ENCODE peak calls at places on chromosomes 1 and 21, in four cellular contexts. D, N, P and R are unnamed samples.

GRCh38 chr1:46301406-46302090 is 1.9 kb downstream of the LRRC41 start:
- DNase-seq in N (no peak), D (peak), P (peak), R (no peak)

GRCh38 chr1:110248746-110249145 is 38.6 kb downstream of the KCNC4 start:
- DNase-seq in N (no peak), D (no peak), P (no peak), R (no peak)

GRCh38 chr1:47794081-47794480 is 203.1 kb downstream of the TRABD2B start:
- DNase-seq in N (no peak), D (no peak), P (no peak), R (no peak)

GRCh38 chr1:161008857-161009554 is 11.9 kb downstream of the F11R start:
- DNase-seq in N (no peak), D (peak), P (no peak), R (no peak)

GRCh38 chr1:15139654-15140350 is 13.7 kb upstream of the TMEM51 start:
- DNase-seq in N (no peak), D (peak), P (peak), R (peak)

GRCh38 chr1:38134294-38134755 is 87.7 kb upstream of the POU3F1 start:
- DNase-seq in P (no peak), D (no peak), N (no peak), R (no peak)

GRCh38 chr1:206694151-206694550 is 9.4 kb downstream of the MAPKAPK2 start:
- DNase-seq in N (no peak), P (no peak), D (no peak), R (no peak)

GRCh38 chr1:180248731-180249681 is 18.9 kb downstream of the LHX4 start:
- DNase-seq in D (no peak), N (no peak), P (peak), R (no peak)

GRCh38 chr1:169363046-169363756 is 4.4 kb downstream of the NME7 start:
- DNase-seq in D (no peak), P (no peak), N (peak), R (peak)

GRCh38 chr1:247442164-247442563 is 15.7 kb downstream of the OR2B11 start:
- DNase-seq in D (no peak), P (no peak), N (no peak), R (no peak)

GRCh38 chr21:42527489-42528158 is 14.0 kb downstream of the SLC37A1 start:
- DNase-seq in P (no peak), D (no peak), N (peak), R (no peak)

GRCh38 chr21:45923146-45923545 is 58.4 kb upstream of the COL6A1 start:
- DNase-seq in P (peak), D (peak), N (no peak), R (peak)

GRCh38 chr1:55067022-55067781 is 27.9 kb downstream of the PCSK9 start:
- DNase-seq in D (no peak), N (no peak), P (no peak), R (no peak)

GRCh38 chr1:206036661-206037455 is 13.2 kb upstream of the CTSE start:
- DNase-seq in N (no peak), P (no peak), D (no peak), R (no peak)

GRCh38 chr1:109653286-109653685 is 2.6 kb upstream of the GSTM4 start:
- DNase-seq in D (no peak), P (no peak), N (no peak), R (no peak)

GRCh38 chr1:57796609-57797008 is 372.7 kb upstream of the DAB1 start:
- DNase-seq in P (no peak), D (no peak), N (no peak), R (no peak)

GRCh38 chr1:24321712-24322635 is 2.8 kb downstream of the GRHL3 start:
- DNase-seq in D (no peak), P (no peak), N (no peak), R (peak)

DNA sequence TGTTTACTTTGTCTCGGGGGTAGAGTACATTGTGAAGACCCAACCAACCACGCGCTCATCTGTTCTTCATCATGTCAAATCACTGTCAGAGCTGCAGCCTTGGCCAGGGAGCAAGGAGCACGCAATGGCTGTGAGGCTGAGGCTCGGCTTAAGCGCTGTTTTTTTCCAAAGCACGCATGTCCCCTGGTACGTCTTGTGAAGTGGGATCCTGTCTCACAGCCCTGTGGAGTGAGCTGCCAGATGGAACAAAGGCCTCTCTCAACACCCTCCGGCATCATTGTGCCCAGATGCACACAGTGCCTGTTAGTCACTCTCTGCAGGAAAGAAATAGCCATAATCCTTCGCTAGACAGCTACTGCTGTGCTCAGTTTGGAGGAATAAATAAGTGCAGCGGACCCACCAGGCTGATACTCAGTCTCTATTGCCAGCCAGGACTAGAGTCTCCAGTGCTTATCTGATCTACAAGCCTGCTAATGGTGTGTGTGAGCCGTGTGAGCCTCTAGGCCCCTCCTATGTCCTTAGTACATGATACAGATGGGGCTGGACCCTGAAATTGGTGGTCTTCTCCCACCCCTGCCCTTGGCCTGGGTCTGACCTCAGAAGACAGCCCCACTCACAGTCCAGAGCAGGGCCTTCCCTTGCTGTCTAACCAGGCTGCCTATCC is 91.3 kb upstream of the COA6 start:
- DNase-seq in P (peak), N (no peak), D (no peak), R (no peak)
- TF ChIP-seq SIN3A in P (no peak), N (no peak), D (no peak), R (no peak)

GRCh38 chr1:94218332-94218731 is 19.1 kb downstream of the ARHGAP29 start:
- DNase-seq in D (no peak), N (no peak), P (no peak), R (no peak)

GRCh38 chr1:94209982-94210381 is 27.4 kb downstream of the ARHGAP29 start:
- DNase-seq in N (no peak), P (no peak), D (no peak), R (no peak)

GRCh38 chr1:94215955-94216354 is 21.4 kb downstream of the ARHGAP29 start:
- DNase-seq in D (no peak), P (no peak), N (no peak), R (no peak)
- TF ChIP-seq SIN3A in D (no peak), P (no peak), N (no peak), R (no peak)

GRCh38 chr1:79796434-79796833 is 789.9 kb upstream of the ADGRL4 start:
- DNase-seq in D (no peak), P (no peak), N (no peak), R (no peak)

GRCh38 chr1:79787631-79788030 is 781.1 kb upstream of the ADGRL4 start:
- DNase-seq in P (no peak), D (no peak), N (no peak), R (no peak)

GRCh38 chr1:79790950-79791349 is 784.4 kb upstream of the ADGRL4 start:
- DNase-seq in N (no peak), D (no peak), P (no peak), R (no peak)

GRCh38 chr1:79792212-79792575 is 785.7 kb upstream of the ADGRL4 start:
- DNase-seq in D (no peak), N (no peak), P (no peak), R (no peak)

DNA sequence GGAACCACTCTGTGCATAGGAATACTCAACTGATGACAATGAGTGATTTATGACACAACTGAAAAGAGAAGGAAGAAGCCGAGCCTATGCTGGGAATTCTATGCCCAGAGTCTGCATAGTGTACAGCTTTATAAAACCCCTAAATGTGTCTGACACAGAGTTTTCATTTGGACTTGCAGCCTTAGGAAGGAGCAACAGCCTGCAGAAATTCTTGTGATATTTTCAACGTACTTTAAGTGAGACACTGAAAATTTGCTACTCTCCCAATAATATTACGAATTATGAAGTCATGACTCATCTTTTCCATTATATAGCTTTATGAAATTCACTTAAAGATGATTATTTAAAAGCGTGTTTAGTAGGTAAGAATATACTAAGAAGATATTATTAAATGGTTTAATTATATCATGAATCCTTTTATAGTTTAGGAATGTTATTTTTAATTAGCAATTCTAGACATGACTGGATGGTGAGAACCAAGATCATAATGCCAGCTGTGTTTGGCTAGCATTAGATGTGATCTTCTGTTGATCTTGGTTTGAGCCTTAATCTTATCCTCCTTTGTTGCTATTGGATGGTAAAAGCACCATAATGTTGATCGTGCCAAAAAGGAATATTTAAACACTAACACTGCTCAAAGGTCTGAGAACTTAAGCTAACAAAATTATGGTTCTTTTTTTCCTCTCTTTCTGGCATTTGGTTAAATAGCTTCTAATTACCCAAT is 785.1 kb upstream of the ADGRL4 start:
- DNase-seq in D (no peak), P (no peak), N (no peak), R (no peak)
- TF ChIP-seq SIN3A in D (no peak), P (no peak), N (no peak), R (no peak)

GRCh38 chr1:56578963-56579875 is at the start of gene PLPP3:
- DNase-seq in N (no peak), D (peak), P (peak), R (peak)
- TF ChIP-seq SIN3A in N (no peak), D (peak), P (peak), R (peak)

DNA sequence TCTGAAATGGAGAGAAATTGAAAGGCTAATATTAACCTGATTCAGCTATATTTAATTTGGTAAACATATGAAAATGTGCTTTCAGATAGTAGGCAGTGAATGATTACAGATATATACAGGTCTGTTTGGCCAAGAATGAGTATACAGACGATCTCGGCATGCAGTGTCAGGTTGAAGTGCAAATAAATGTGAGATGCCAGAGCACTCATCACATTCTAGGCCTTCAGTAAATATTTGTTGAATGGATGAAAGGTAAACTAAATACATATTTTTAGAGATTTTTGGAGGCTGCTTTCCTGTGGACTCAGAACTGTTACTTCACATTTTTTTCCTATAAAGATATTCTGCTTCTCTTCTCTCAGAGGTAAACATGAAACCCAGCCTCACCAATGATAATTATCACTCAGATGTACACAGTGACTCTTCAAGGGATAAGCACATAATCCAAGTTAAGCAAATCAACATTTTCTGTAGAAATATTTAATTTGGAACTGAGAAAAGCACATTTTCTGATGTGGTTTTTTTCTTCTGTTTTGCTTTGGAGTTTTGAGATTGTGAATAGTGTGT is 702.9 kb downstream of the BRINP3 start:
- DNase-seq in D (peak), P (no peak), N (no peak), R (no peak)
- TF ChIP-seq SIN3A in D (no peak), P (no peak), N (no peak), R (no peak)

GRCh38 chr21:34242973-34243372 is 120.8 kb upstream of the KCNE2 start:
- DNase-seq in P (no peak), D (no peak), N (no peak), R (no peak)

GRCh38 chr21:34243562-34243961 is 120.2 kb upstream of the KCNE2 start:
- DNase-seq in P (peak), N (no peak), D (peak), R (peak)
- TF ChIP-seq SIN3A in P (no peak), N (no peak), D (no peak), R (no peak)

DNA sequence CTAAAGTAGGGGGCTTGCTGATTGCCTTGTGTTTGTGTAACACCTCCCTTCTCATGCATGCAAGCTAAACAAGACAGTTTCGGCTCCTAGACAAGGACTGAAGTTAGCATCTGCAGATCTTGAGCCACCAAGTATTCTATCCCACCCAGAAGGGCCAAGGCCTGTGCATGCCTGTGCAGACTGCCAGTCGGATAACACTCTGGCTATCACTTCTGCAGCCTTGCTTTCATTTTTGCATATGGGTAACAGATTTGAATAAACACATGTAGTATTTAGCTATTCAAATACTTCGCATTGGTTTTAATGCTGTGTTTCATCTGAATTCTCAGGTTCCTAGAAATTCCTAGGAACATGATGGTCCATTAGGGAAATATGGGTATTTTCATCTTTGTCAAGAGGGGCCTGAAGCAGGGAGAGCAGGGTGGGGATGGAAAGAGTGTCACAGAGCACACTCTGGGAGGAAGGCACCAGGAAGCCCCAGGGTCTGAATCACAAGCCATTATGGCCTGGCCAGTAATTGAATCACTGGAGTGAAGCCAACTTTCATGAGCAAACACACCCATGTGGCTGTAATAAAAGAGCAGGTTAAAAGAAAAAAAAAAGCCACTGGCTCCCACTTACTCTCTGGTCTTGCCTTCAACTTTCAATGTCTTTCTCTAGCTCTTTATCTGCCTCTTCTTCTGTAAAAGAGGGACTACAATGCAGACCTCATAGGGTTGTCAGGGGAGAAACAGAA is 28.2 kb downstream of the GADD45A start:
- DNase-seq in N (no peak), D (peak), P (peak), R (peak)
- TF ChIP-seq SIN3A in N (no peak), D (no peak), P (peak), R (peak)

GRCh38 chr1:29505537-29506220 is 269.4 kb downstream of the PTPRU start:
- DNase-seq in N (no peak), P (no peak), D (no peak), R (no peak)

GRCh38 chr1:29504709-29505410 is 268.5 kb downstream of the PTPRU start:
- DNase-seq in N (no peak), D (no peak), P (no peak), R (no peak)

GRCh38 chr1:29506678-29507225 is 270.4 kb downstream of the PTPRU start:
- DNase-seq in D (no peak), P (no peak), N (no peak), R (no peak)

GRCh38 chr1:29511436-29511835 is 275.1 kb downstream of the PTPRU start:
- DNase-seq in P (no peak), N (no peak), D (no peak), R (no peak)

GRCh38 chr1:29508458-29509107 is 272.3 kb downstream of the PTPRU start:
- DNase-seq in P (no peak), N (no peak), D (no peak), R (no peak)
- TF ChIP-seq SIN3A in P (no peak), N (no peak), D (no peak), R (no peak)

DNA sequence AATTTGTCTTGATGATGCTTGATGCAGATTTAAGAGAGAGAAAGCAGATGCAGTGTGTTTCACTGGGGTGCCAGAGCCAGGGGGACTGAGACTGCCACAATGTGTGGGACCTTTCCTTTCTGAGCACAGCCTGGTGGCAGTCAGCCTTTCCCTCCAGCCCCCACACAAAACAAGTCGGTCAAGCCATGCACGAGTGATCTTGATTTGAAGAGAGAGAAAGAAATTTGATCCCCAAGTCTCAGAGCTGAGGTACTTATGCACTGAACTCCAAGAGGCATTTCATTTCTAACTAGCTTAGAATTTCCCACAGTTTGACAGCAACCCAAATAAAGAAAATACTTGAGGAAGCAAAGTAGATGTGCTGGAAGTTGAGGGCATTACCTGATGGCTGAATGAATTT is 193.8 kb downstream of the ST6GALNAC3 start:
- DNase-seq in D (no peak), P (no peak), N (no peak), R (no peak)
- TF ChIP-seq SIN3A in D (no peak), P (no peak), N (no peak), R (no peak)

GRCh38 chr1:159056069-159056698 is 20.4 kb downstream of the AIM2 start:
- DNase-seq in N (no peak), D (no peak), P (no peak), R (no peak)
- TF ChIP-seq SIN3A in N (no peak), D (no peak), P (no peak), R (no peak)